ENCODE peak calls at places on chromosomes 6 and 20, in nine cellular contexts. One of them, this sample, is unnamed.

GRCh38 chr6:160996316-160996715 is 4.7 kb downstream of the MAP3K4 start:
- DNase-seq in activated CD8-positive, alpha-beta memory T cell treated with anti-CD3 and anti-CD28 coated beads, Interleukin-2, amount 50 U/mL, for 4 hours: no peak
- DNase-seq in hypothalamus: no peak
- DNase-seq in activated CD4-positive, alpha-beta T cell treated with anti-CD3 and anti-CD28 coated beads, Interleukin-2, amount 50 U/mL, for 1 hour: no peak
- DNase-seq in amygdala: no peak
- DNase-seq in IMR-90: no peak
- DNase-seq in T-cell: no peak
- DNase-seq in non-pigmented ciliary epithelial cell: no peak
- DNase-seq in NCI-H69: no peak
- DNase-seq in this sample: no peak

GRCh38 chr20:44542902-44543301 is 21.0 kb upstream of the SERINC3 start:
- DNase-seq in non-pigmented ciliary epithelial cell: no peak
- DNase-seq in hypothalamus: no peak
- DNase-seq in activated CD4-positive, alpha-beta T cell treated with anti-CD3 and anti-CD28 coated beads, Interleukin-2, amount 50 U/mL, for 1 hour: no peak
- DNase-seq in IMR-90: no peak
- DNase-seq in activated CD8-positive, alpha-beta memory T cell treated with anti-CD3 and anti-CD28 coated beads, Interleukin-2, amount 50 U/mL, for 4 hours: no peak
- DNase-seq in NCI-H69: no peak
- DNase-seq in amygdala: no peak
- DNase-seq in T-cell: no peak
- DNase-seq in this sample: no peak

GRCh38 chr6:29694637-29695036 is 13.7 kb upstream of the ZFP57 start:
- DNase-seq in activated CD8-positive, alpha-beta memory T cell treated with anti-CD3 and anti-CD28 coated beads, Interleukin-2, amount 50 U/mL, for 4 hours: no peak
- DNase-seq in T-cell: no peak
- DNase-seq in hypothalamus: no peak
- DNase-seq in amygdala: no peak
- DNase-seq in non-pigmented ciliary epithelial cell: no peak
- DNase-seq in IMR-90: no peak
- DNase-seq in NCI-H69: no peak
- DNase-seq in activated CD4-positive, alpha-beta T cell treated with anti-CD3 and anti-CD28 coated beads, Interleukin-2, amount 50 U/mL, for 1 hour: no peak
- DNase-seq in this sample: no peak

GRCh38 chr20:58097943-58098342 is 130.5 kb downstream of the ANKRD60 start:
- DNase-seq in activated CD4-positive, alpha-beta T cell treated with anti-CD3 and anti-CD28 coated beads, Interleukin-2, amount 50 U/mL, for 1 hour: no peak
- DNase-seq in hypothalamus: no peak
- DNase-seq in activated CD8-positive, alpha-beta memory T cell treated with anti-CD3 and anti-CD28 coated beads, Interleukin-2, amount 50 U/mL, for 4 hours: no peak
- DNase-seq in NCI-H69: no peak
- DNase-seq in non-pigmented ciliary epithelial cell: no peak
- DNase-seq in amygdala: no peak
- DNase-seq in T-cell: no peak
- DNase-seq in IMR-90: no peak
- DNase-seq in this sample: no peak

GRCh38 chr6:18101271-18101670 is 21.2 kb downstream of the NHLRC1 start:
- DNase-seq in non-pigmented ciliary epithelial cell: peak; percentile 17
- DNase-seq in activated CD4-positive, alpha-beta T cell treated with anti-CD3 and anti-CD28 coated beads, Interleukin-2, amount 50 U/mL, for 1 hour: no peak
- DNase-seq in IMR-90: peak; percentile 73
- DNase-seq in amygdala: no peak
- DNase-seq in NCI-H69: no peak
- DNase-seq in T-cell: no peak
- DNase-seq in hypothalamus: no peak
- DNase-seq in activated CD8-positive, alpha-beta memory T cell treated with anti-CD3 and anti-CD28 coated beads, Interleukin-2, amount 50 U/mL, for 4 hours: no peak
- DNase-seq in this sample: no peak

GRCh38 chr6:111291860-111292259 is 191.2 kb downstream of the REV3L start:
- DNase-seq in activated CD4-positive, alpha-beta T cell treated with anti-CD3 and anti-CD28 coated beads, Interleukin-2, amount 50 U/mL, for 1 hour: no peak
- DNase-seq in NCI-H69: peak; percentile 59
- DNase-seq in IMR-90: no peak
- DNase-seq in hypothalamus: no peak
- DNase-seq in amygdala: no peak
- DNase-seq in non-pigmented ciliary epithelial cell: no peak
- DNase-seq in activated CD8-positive, alpha-beta memory T cell treated with anti-CD3 and anti-CD28 coated beads, Interleukin-2, amount 50 U/mL, for 4 hours: no peak
- DNase-seq in T-cell: no peak
- DNase-seq in this sample: no peak

GRCh38 chr6:79812195-79812594 is 135.2 kb downstream of the ELOVL4 start:
- DNase-seq in IMR-90: no peak
- DNase-seq in T-cell: no peak
- DNase-seq in NCI-H69: peak; percentile 93
- DNase-seq in non-pigmented ciliary epithelial cell: no peak
- DNase-seq in activated CD8-positive, alpha-beta memory T cell treated with anti-CD3 and anti-CD28 coated beads, Interleukin-2, amount 50 U/mL, for 4 hours: no peak
- DNase-seq in hypothalamus: no peak
- DNase-seq in amygdala: no peak
- DNase-seq in activated CD4-positive, alpha-beta T cell treated with anti-CD3 and anti-CD28 coated beads, Interleukin-2, amount 50 U/mL, for 1 hour: no peak
- DNase-seq in this sample: no peak

GRCh38 chr6:111823831-111824607 is 49.2 kb downstream of the FYN start:
- DNase-seq in activated CD4-positive, alpha-beta T cell treated with anti-CD3 and anti-CD28 coated beads, Interleukin-2, amount 50 U/mL, for 1 hour: no peak
- DNase-seq in non-pigmented ciliary epithelial cell: peak; percentile 37
- DNase-seq in T-cell: no peak
- DNase-seq in hypothalamus: no peak
- DNase-seq in activated CD8-positive, alpha-beta memory T cell treated with anti-CD3 and anti-CD28 coated beads, Interleukin-2, amount 50 U/mL, for 4 hours: peak; percentile 41
- DNase-seq in NCI-H69: no peak
- DNase-seq in IMR-90: peak; percentile 86
- DNase-seq in amygdala: no peak
- DNase-seq in this sample: no peak

This sample was measured in posterior cingulate gyrus.